ENCODE peak calls at places on chromosomes 3 and 15, in five cellular contexts. One of them, this sample, is unnamed.

GRCh38 chr3:130773371-130773770 is 26.7 kb upstream of the PIK3R4 start:
- DNase-seq in upper lobe of left lung: no peak
- DNase-seq in sigmoid colon: no peak
- DNase-seq in breast epithelium: no peak
- DNase-seq in transverse colon: no peak
- DNase-seq in this sample: no peak

GRCh38 chr3:6805236-6805635 is 55.7 kb upstream of the GRM7 start:
- DNase-seq in upper lobe of left lung: no peak
- DNase-seq in sigmoid colon: no peak
- DNase-seq in breast epithelium: no peak
- DNase-seq in transverse colon: no peak
- DNase-seq in this sample: no peak

GRCh38 chr3:12875857-12876451 is 34.6 kb upstream of the RPL32 start:
- DNase-seq in upper lobe of left lung: peak
- DNase-seq in sigmoid colon: no peak
- DNase-seq in breast epithelium: no peak
- DNase-seq in transverse colon: peak
- DNase-seq in this sample: no peak

GRCh38 chr3:158107508-158108095 is 1.4 kb upstream of the SHOX2 start:
- DNase-seq in upper lobe of left lung: no peak
- DNase-seq in sigmoid colon: no peak
- DNase-seq in breast epithelium: no peak
- DNase-seq in transverse colon: no peak
- DNase-seq in this sample: no peak

GRCh38 chr15:73908030-73908821 is 18.0 kb upstream of the LOXL1 start:
- DNase-seq in upper lobe of left lung: peak
- DNase-seq in sigmoid colon: peak
- DNase-seq in breast epithelium: peak
- DNase-seq in transverse colon: peak
- DNase-seq in this sample: peak

GRCh38 chr3:127493924-127494646 is 96.4 kb downstream of the TPRA1 start:
- DNase-seq in upper lobe of left lung: no peak
- DNase-seq in sigmoid colon: no peak
- DNase-seq in breast epithelium: no peak
- DNase-seq in transverse colon: no peak
- DNase-seq in this sample: no peak

GRCh38 chr3:189353318-189353958 is 181.7 kb downstream of the TPRG1 start:
- DNase-seq in upper lobe of left lung: no peak
- DNase-seq in sigmoid colon: no peak
- DNase-seq in breast epithelium: no peak
- DNase-seq in transverse colon: no peak
- DNase-seq in this sample: no peak

GRCh38 chr3:147945968-147946519 is 536.9 kb downstream of the ZIC1 start:
- DNase-seq in upper lobe of left lung: no peak
- DNase-seq in sigmoid colon: peak
- DNase-seq in breast epithelium: no peak
- DNase-seq in transverse colon: peak
- DNase-seq in this sample: no peak

GRCh38 chr3:150020527-150020926 is 49.8 kb upstream of the PFN2 start:
- DNase-seq in upper lobe of left lung: no peak
- DNase-seq in sigmoid colon: no peak
- DNase-seq in breast epithelium: no peak
- DNase-seq in transverse colon: no peak
- DNase-seq in this sample: no peak

GRCh38 chr3:111919370-111920065 is 59.3 kb upstream of the ABHD10 start:
- DNase-seq in upper lobe of left lung: no peak
- DNase-seq in sigmoid colon: no peak
- DNase-seq in breast epithelium: no peak
- DNase-seq in transverse colon: no peak
- DNase-seq in this sample: no peak

GRCh38 chr3:152021951-152022461 is 148.6 kb downstream of the SUCNR1 start:
- DNase-seq in upper lobe of left lung: no peak
- DNase-seq in sigmoid colon: no peak
- DNase-seq in breast epithelium: no peak
- DNase-seq in transverse colon: no peak
- DNase-seq in this sample: no peak

GRCh38 chr3:176967525-176967924 is 229.8 kb downstream of the TBL1XR1 start:
- DNase-seq in upper lobe of left lung: no peak
- DNase-seq in sigmoid colon: no peak
- DNase-seq in breast epithelium: no peak
- DNase-seq in transverse colon: no peak
- DNase-seq in this sample: no peak

GRCh38 chr15:39344662-39345141 is 236.2 kb upstream of the THBS1 start:
- DNase-seq in upper lobe of left lung: no peak
- DNase-seq in sigmoid colon: no peak
- DNase-seq in breast epithelium: no peak
- DNase-seq in transverse colon: no peak
- DNase-seq in this sample: no peak

GRCh38 chr15:42157981-42158765 is 1.7 kb upstream of the PLA2G4F start:
- DNase-seq in upper lobe of left lung: no peak
- DNase-seq in sigmoid colon: no peak
- DNase-seq in breast epithelium: no peak
- DNase-seq in transverse colon: no peak
- DNase-seq in this sample: no peak

GRCh38 chr3:10648181-10648580 is 142.8 kb upstream of the ATP2B2 start:
- DNase-seq in upper lobe of left lung: no peak
- DNase-seq in sigmoid colon: no peak
- DNase-seq in breast epithelium: no peak
- DNase-seq in transverse colon: no peak
- DNase-seq in this sample: no peak

GRCh38 chr3:158718490-158719170 is 13.6 kb downstream of the RARRES1 start:
- DNase-seq in upper lobe of left lung: no peak
- DNase-seq in sigmoid colon: no peak
- DNase-seq in breast epithelium: no peak
- DNase-seq in transverse colon: peak
- DNase-seq in this sample: no peak

GRCh38 chr3:134428396-134428795 is 54.1 kb upstream of the AMOTL2 start:
- DNase-seq in upper lobe of left lung: no peak
- DNase-seq in sigmoid colon: no peak
- DNase-seq in breast epithelium: no peak
- DNase-seq in transverse colon: no peak
- DNase-seq in this sample: no peak

GRCh38 chr15:74892313-74892712 is 2.5 kb downstream of the MPI start:
- DNase-seq in upper lobe of left lung: no peak
- DNase-seq in sigmoid colon: no peak
- DNase-seq in breast epithelium: no peak
- DNase-seq in transverse colon: peak
- DNase-seq in this sample: no peak

GRCh38 chr3:73295511-73296257 is 234.2 kb downstream of the EBLN2 start:
- DNase-seq in upper lobe of left lung: no peak
- DNase-seq in sigmoid colon: no peak
- DNase-seq in breast epithelium: no peak
- DNase-seq in transverse colon: no peak
- DNase-seq in this sample: no peak
- TF ChIP-seq CTCF in upper lobe of left lung: no peak
- TF ChIP-seq CTCF in sigmoid colon: no peak
- TF ChIP-seq CTCF in breast epithelium: no peak
- TF ChIP-seq CTCF in transverse colon: no peak
- TF ChIP-seq CTCF in this sample: no peak

GRCh38 chr3:53286727-53287412 is 31.0 kb upstream of the TKT start:
- DNase-seq in upper lobe of left lung: no peak
- DNase-seq in sigmoid colon: no peak
- DNase-seq in breast epithelium: no peak
- DNase-seq in transverse colon: no peak
- DNase-seq in this sample: no peak
- H3K4me3 ChIP-seq in upper lobe of left lung: no peak
- H3K4me3 ChIP-seq in sigmoid colon: no peak
- H3K4me3 ChIP-seq in breast epithelium: no peak
- H3K4me3 ChIP-seq in transverse colon: no peak
- H3K4me3 ChIP-seq in this sample: no peak

GRCh38 chr15:86839502-86839901 is 759.8 kb downstream of the AGBL1 start:
- DNase-seq in upper lobe of left lung: no peak
- DNase-seq in sigmoid colon: no peak
- DNase-seq in breast epithelium: no peak
- DNase-seq in transverse colon: no peak
- DNase-seq in this sample: no peak
- TF ChIP-seq POLR2AphosphoS5 in upper lobe of left lung: no peak
- TF ChIP-seq POLR2AphosphoS5 in sigmoid colon: no peak
- TF ChIP-seq POLR2AphosphoS5 in breast epithelium: no peak
- TF ChIP-seq POLR2AphosphoS5 in transverse colon: no peak
- TF ChIP-seq POLR2AphosphoS5 in this sample: no peak

DNA sequence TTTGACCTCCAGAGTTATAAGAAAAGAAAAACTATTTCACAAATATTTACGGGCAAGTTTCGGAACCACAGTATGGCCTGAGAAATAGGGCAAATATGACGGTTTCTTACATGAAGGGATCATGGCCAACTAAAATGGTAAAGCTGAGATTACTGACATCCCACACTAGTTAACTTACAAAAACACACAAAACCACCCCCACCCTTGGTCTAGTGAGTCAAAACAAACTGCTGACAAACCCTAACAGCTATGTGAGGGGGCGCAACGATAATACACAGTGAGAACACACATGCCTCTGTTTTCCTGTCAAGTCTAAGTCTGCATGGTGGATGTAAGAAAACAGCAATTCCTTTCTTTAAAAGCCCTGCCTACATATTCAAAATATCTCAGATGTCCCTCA is 32.3 kb downstream of the CBLB start:
- DNase-seq in upper lobe of left lung: no peak
- DNase-seq in sigmoid colon: no peak
- DNase-seq in breast epithelium: no peak
- DNase-seq in transverse colon: no peak
- DNase-seq in this sample: no peak
- TF ChIP-seq CTCF in upper lobe of left lung: no peak
- TF ChIP-seq CTCF in sigmoid colon: no peak
- TF ChIP-seq CTCF in breast epithelium: no peak
- TF ChIP-seq CTCF in transverse colon: no peak
- TF ChIP-seq CTCF in this sample: no peak

This sample was measured in esophagus muscularis mucosa.